ENCODE peak calls at places on chromosomes 3 and 15, in nine cellular contexts. One of them, this sample, is unnamed.

GRCh38 chr3:146308222-146308621 is 57.3 kb upstream of the PLSCR4 start:
- DNase-seq in heart right ventricle: no peak
- DNase-seq in brain microvascular endothelial cell: peak
- DNase-seq in testis: no peak
- DNase-seq in cardiac muscle cell: no peak
- DNase-seq in PC-3: peak
- DNase-seq in A549: no peak
- DNase-seq in tibial nerve: no peak
- DNase-seq in CD8-positive, alpha-beta T cell: no peak
- DNase-seq in this sample: no peak

GRCh38 chr3:119613872-119614271 is 16.2 kb downstream of the PLA1A start:
- DNase-seq in tibial nerve: no peak
- DNase-seq in cardiac muscle cell: no peak
- DNase-seq in testis: no peak
- DNase-seq in A549: no peak
- DNase-seq in heart right ventricle: no peak
- DNase-seq in CD8-positive, alpha-beta T cell: no peak
- DNase-seq in brain microvascular endothelial cell: no peak
- DNase-seq in PC-3: no peak
- DNase-seq in this sample: no peak

GRCh38 chr3:34947849-34948248 is 691.5 kb upstream of the ARPP21 start:
- DNase-seq in A549: no peak
- DNase-seq in PC-3: no peak
- DNase-seq in brain microvascular endothelial cell: peak
- DNase-seq in CD8-positive, alpha-beta T cell: no peak
- DNase-seq in tibial nerve: no peak
- DNase-seq in heart right ventricle: no peak
- DNase-seq in testis: no peak
- DNase-seq in cardiac muscle cell: peak
- DNase-seq in this sample: no peak

GRCh38 chr3:89419647-89420141 is 312.3 kb downstream of the EPHA3 start:
- DNase-seq in cardiac muscle cell: no peak
- DNase-seq in CD8-positive, alpha-beta T cell: no peak
- DNase-seq in testis: no peak
- DNase-seq in heart right ventricle: no peak
- DNase-seq in brain microvascular endothelial cell: peak
- DNase-seq in PC-3: peak
- DNase-seq in tibial nerve: no peak
- DNase-seq in A549: no peak
- DNase-seq in this sample: no peak

GRCh38 chr3:152315623-152316022 is 46.9 kb downstream of the MBNL1 start:
- DNase-seq in A549: no peak
- DNase-seq in testis: no peak
- DNase-seq in tibial nerve: no peak
- DNase-seq in cardiac muscle cell: no peak
- DNase-seq in heart right ventricle: no peak
- DNase-seq in CD8-positive, alpha-beta T cell: no peak
- DNase-seq in brain microvascular endothelial cell: no peak
- DNase-seq in PC-3: no peak
- DNase-seq in this sample: no peak

GRCh38 chr3:114880078-114880477 is 267.0 kb downstream of the ZBTB20 start:
- DNase-seq in heart right ventricle: no peak
- DNase-seq in testis: no peak
- DNase-seq in A549: no peak
- DNase-seq in PC-3: no peak
- DNase-seq in CD8-positive, alpha-beta T cell: no peak
- DNase-seq in brain microvascular endothelial cell: peak
- DNase-seq in cardiac muscle cell: no peak
- DNase-seq in tibial nerve: no peak
- DNase-seq in this sample: peak

GRCh38 chr15:92071030-92071644 is 217.6 kb downstream of the SLCO3A1 start:
- DNase-seq in CD8-positive, alpha-beta T cell: no peak
- DNase-seq in heart right ventricle: peak
- DNase-seq in A549: no peak
- DNase-seq in cardiac muscle cell: no peak
- DNase-seq in tibial nerve: no peak
- DNase-seq in PC-3: no peak
- DNase-seq in testis: no peak
- DNase-seq in brain microvascular endothelial cell: no peak
- DNase-seq in this sample: peak

GRCh38 chr3:48661501-48662139 is 1.1 kb downstream of the CELSR3 start:
- DNase-seq in CD8-positive, alpha-beta T cell: peak
- DNase-seq in testis: peak
- DNase-seq in PC-3: peak
- DNase-seq in A549: peak
- DNase-seq in cardiac muscle cell: peak
- DNase-seq in heart right ventricle: peak
- DNase-seq in tibial nerve: peak
- DNase-seq in brain microvascular endothelial cell: peak
- DNase-seq in this sample: peak

GRCh38 chr15:41507820-41508290 is 5.8 kb downstream of the LTK start:
- DNase-seq in A549: no peak
- DNase-seq in CD8-positive, alpha-beta T cell: no peak
- DNase-seq in cardiac muscle cell: no peak
- DNase-seq in tibial nerve: no peak
- DNase-seq in heart right ventricle: peak
- DNase-seq in brain microvascular endothelial cell: no peak
- DNase-seq in PC-3: peak
- DNase-seq in testis: peak
- DNase-seq in this sample: no peak

GRCh38 chr3:111846717-111847116 is 12.3 kb upstream of the PHLDB2 start:
- DNase-seq in cardiac muscle cell: no peak
- DNase-seq in CD8-positive, alpha-beta T cell: no peak
- DNase-seq in heart right ventricle: no peak
- DNase-seq in A549: peak
- DNase-seq in tibial nerve: no peak
- DNase-seq in brain microvascular endothelial cell: peak
- DNase-seq in testis: no peak
- DNase-seq in PC-3: peak
- DNase-seq in this sample: no peak

GRCh38 chr3:53919741-53920140 is 28.1 kb upstream of the SELENOK start:
- DNase-seq in CD8-positive, alpha-beta T cell: no peak
- DNase-seq in PC-3: no peak
- DNase-seq in cardiac muscle cell: no peak
- DNase-seq in testis: no peak
- DNase-seq in A549: no peak
- DNase-seq in heart right ventricle: no peak
- DNase-seq in tibial nerve: no peak
- DNase-seq in brain microvascular endothelial cell: no peak
- DNase-seq in this sample: no peak

DNA sequence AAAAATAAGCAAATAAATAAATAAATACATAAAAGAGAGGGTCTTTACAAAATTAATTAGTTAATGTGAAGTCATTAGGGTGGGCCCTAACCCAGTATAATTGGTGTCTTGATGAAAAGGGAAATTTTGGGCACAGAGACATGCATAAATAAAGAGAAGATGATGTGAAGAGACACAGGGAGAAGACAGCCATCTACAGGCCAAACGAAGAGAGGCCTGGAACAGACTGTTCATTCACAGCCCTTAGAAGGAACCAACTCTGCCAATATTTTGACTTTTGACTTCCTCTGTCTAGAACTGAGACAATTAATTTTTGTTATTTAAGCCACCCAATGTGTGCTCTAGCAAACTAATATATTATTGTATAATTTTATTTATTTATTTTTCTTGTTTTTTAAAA is 29.6 kb upstream of the SELENOK start:
- DNase-seq in cardiac muscle cell: no peak
- DNase-seq in A549: no peak
- DNase-seq in PC-3: peak
- DNase-seq in CD8-positive, alpha-beta T cell: no peak
- DNase-seq in testis: peak
- DNase-seq in tibial nerve: no peak
- DNase-seq in heart right ventricle: no peak
- DNase-seq in brain microvascular endothelial cell: peak
- DNase-seq in this sample: no peak
- TF ChIP-seq CTCF in cardiac muscle cell: peak
- TF ChIP-seq CTCF in A549: no peak
- TF ChIP-seq CTCF in PC-3: peak
- TF ChIP-seq CTCF in CD8-positive, alpha-beta T cell: no peak
- TF ChIP-seq CTCF in testis: no peak
- TF ChIP-seq CTCF in tibial nerve: no peak
- TF ChIP-seq CTCF in heart right ventricle: peak
- TF ChIP-seq CTCF in brain microvascular endothelial cell: peak
- TF ChIP-seq CTCF in this sample: no peak

DNA sequence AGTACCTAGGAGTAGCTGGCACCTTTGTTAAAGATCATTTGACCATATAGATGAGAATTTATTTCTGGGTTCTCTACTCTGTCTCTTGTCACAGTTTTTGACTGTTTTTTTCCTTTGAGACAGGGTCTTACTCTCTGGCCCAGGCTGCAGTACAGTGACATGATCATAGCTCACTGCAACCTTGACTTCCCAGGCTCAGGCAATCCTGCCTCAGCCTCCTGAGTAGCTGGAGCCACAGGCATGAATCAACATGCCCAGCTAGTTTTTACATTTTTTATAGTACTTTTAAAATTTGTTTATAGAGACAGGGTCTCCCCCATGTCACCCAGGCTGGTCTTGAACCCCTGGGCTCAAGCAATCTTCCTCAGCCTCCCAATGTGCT is 45.0 kb downstream of the BCL2L10 start:
- DNase-seq in testis: no peak
- DNase-seq in A549: no peak
- DNase-seq in tibial nerve: no peak
- DNase-seq in CD8-positive, alpha-beta T cell: no peak
- DNase-seq in PC-3: no peak
- DNase-seq in brain microvascular endothelial cell: no peak
- DNase-seq in cardiac muscle cell: no peak
- DNase-seq in heart right ventricle: no peak
- DNase-seq in this sample: no peak
- H3K27ac ChIP-seq in testis: no peak
- H3K27ac ChIP-seq in A549: peak
- H3K27ac ChIP-seq in tibial nerve: no peak
- H3K27ac ChIP-seq in CD8-positive, alpha-beta T cell: no peak
- H3K27ac ChIP-seq in PC-3: no peak
- H3K27ac ChIP-seq in brain microvascular endothelial cell: no peak
- H3K27ac ChIP-seq in cardiac muscle cell: no peak
- H3K27ac ChIP-seq in heart right ventricle: no peak
- H3K27ac ChIP-seq in this sample: no peak

GRCh38 chr15:52252781-52253180 is 42.8 kb downstream of the MYO5C start:
- DNase-seq in heart right ventricle: no peak
- DNase-seq in PC-3: peak
- DNase-seq in tibial nerve: no peak
- DNase-seq in CD8-positive, alpha-beta T cell: no peak
- DNase-seq in testis: no peak
- DNase-seq in cardiac muscle cell: no peak
- DNase-seq in A549: peak
- DNase-seq in brain microvascular endothelial cell: peak
- DNase-seq in this sample: no peak

GRCh38 chr15:52255008-52255407 is 40.6 kb downstream of the MYO5C start:
- DNase-seq in brain microvascular endothelial cell: peak
- DNase-seq in heart right ventricle: no peak
- DNase-seq in CD8-positive, alpha-beta T cell: no peak
- DNase-seq in A549: no peak
- DNase-seq in testis: no peak
- DNase-seq in tibial nerve: no peak
- DNase-seq in PC-3: peak
- DNase-seq in cardiac muscle cell: no peak
- DNase-seq in this sample: no peak

GRCh38 chr15:52256366-52256765 is 39.2 kb downstream of the MYO5C start:
- DNase-seq in brain microvascular endothelial cell: peak
- DNase-seq in A549: peak
- DNase-seq in PC-3: peak
- DNase-seq in cardiac muscle cell: peak
- DNase-seq in CD8-positive, alpha-beta T cell: peak
- DNase-seq in heart right ventricle: peak
- DNase-seq in tibial nerve: peak
- DNase-seq in testis: peak
- DNase-seq in this sample: no peak

GRCh38 chr15:52255935-52256334 is 39.7 kb downstream of the MYO5C start:
- DNase-seq in testis: no peak
- DNase-seq in PC-3: no peak
- DNase-seq in heart right ventricle: no peak
- DNase-seq in cardiac muscle cell: no peak
- DNase-seq in brain microvascular endothelial cell: no peak
- DNase-seq in CD8-positive, alpha-beta T cell: no peak
- DNase-seq in tibial nerve: no peak
- DNase-seq in A549: no peak
- DNase-seq in this sample: no peak

DNA sequence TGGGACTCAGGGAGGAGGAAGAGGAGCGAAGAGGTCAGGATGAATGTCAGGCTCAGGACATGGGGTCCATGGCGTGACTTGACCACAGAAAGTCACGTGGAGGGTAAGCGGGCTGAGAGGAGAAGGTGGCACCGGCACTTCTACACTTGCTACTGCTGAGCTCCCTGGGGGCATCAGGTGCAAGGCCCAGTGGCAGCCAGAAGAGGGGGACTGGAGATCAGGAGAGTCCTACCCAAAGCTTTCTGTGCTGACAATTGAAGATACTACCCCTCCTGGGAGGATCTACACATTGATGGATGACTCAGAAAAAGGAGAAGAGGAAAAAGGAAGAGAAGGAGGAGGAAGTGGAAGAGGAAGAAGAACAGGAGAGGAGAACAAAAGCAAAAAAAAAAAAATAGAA is 41.3 kb downstream of the MYO5C start:
- DNase-seq in tibial nerve: no peak
- DNase-seq in CD8-positive, alpha-beta T cell: no peak
- DNase-seq in PC-3: peak
- DNase-seq in cardiac muscle cell: no peak
- DNase-seq in heart right ventricle: no peak
- DNase-seq in testis: no peak
- DNase-seq in brain microvascular endothelial cell: no peak
- DNase-seq in A549: no peak
- DNase-seq in this sample: no peak
- TF ChIP-seq CTCF in tibial nerve: no peak
- TF ChIP-seq CTCF in CD8-positive, alpha-beta T cell: no peak
- TF ChIP-seq CTCF in PC-3: peak
- TF ChIP-seq CTCF in cardiac muscle cell: no peak
- TF ChIP-seq CTCF in heart right ventricle: no peak
- TF ChIP-seq CTCF in testis: no peak
- TF ChIP-seq CTCF in brain microvascular endothelial cell: peak
- TF ChIP-seq CTCF in A549: no peak
- TF ChIP-seq CTCF in this sample: no peak

GRCh38 chr3:105853801-105854432 is 14.9 kb downstream of the CBLB start:
- DNase-seq in PC-3: no peak
- DNase-seq in CD8-positive, alpha-beta T cell: no peak
- DNase-seq in testis: no peak
- DNase-seq in cardiac muscle cell: no peak
- DNase-seq in A549: no peak
- DNase-seq in tibial nerve: no peak
- DNase-seq in heart right ventricle: no peak
- DNase-seq in brain microvascular endothelial cell: no peak
- DNase-seq in this sample: no peak

GRCh38 chr3:105850593-105850992 is 18.2 kb downstream of the CBLB start:
- DNase-seq in CD8-positive, alpha-beta T cell: no peak
- DNase-seq in cardiac muscle cell: no peak
- DNase-seq in tibial nerve: no peak
- DNase-seq in PC-3: no peak
- DNase-seq in heart right ventricle: no peak
- DNase-seq in brain microvascular endothelial cell: no peak
- DNase-seq in A549: no peak
- DNase-seq in testis: no peak
- DNase-seq in this sample: no peak

GRCh38 chr3:105847865-105848264 is 20.9 kb downstream of the CBLB start:
- DNase-seq in A549: no peak
- DNase-seq in PC-3: no peak
- DNase-seq in brain microvascular endothelial cell: no peak
- DNase-seq in heart right ventricle: no peak
- DNase-seq in tibial nerve: no peak
- DNase-seq in cardiac muscle cell: no peak
- DNase-seq in testis: no peak
- DNase-seq in CD8-positive, alpha-beta T cell: no peak
- DNase-seq in this sample: no peak

GRCh38 chr3:105848821-105849220 is 20.0 kb downstream of the CBLB start:
- DNase-seq in heart right ventricle: no peak
- DNase-seq in CD8-positive, alpha-beta T cell: no peak
- DNase-seq in cardiac muscle cell: no peak
- DNase-seq in tibial nerve: no peak
- DNase-seq in testis: no peak
- DNase-seq in A549: no peak
- DNase-seq in PC-3: no peak
- DNase-seq in brain microvascular endothelial cell: no peak
- DNase-seq in this sample: no peak

GRCh38 chr3:105851176-105851575 is 17.6 kb downstream of the CBLB start:
- DNase-seq in A549: no peak
- DNase-seq in testis: no peak
- DNase-seq in PC-3: no peak
- DNase-seq in tibial nerve: no peak
- DNase-seq in CD8-positive, alpha-beta T cell: no peak
- DNase-seq in heart right ventricle: no peak
- DNase-seq in brain microvascular endothelial cell: no peak
- DNase-seq in cardiac muscle cell: no peak
- DNase-seq in this sample: no peak
- H3K27ac ChIP-seq in A549: no peak
- H3K27ac ChIP-seq in testis: no peak
- H3K27ac ChIP-seq in PC-3: no peak
- H3K27ac ChIP-seq in tibial nerve: no peak
- H3K27ac ChIP-seq in CD8-positive, alpha-beta T cell: no peak
- H3K27ac ChIP-seq in heart right ventricle: no peak
- H3K27ac ChIP-seq in brain microvascular endothelial cell: no peak
- H3K27ac ChIP-seq in cardiac muscle cell: no peak
- H3K27ac ChIP-seq in this sample: no peak

This sample was measured in left lung.